ENCODE peak calls at places on chromosomes 2 and 18, in nine cellular contexts. J is HTR-8/SVneo; Q is GM12891; C is osteocyte; M is hepatocyte; Z is choroid plexus epithelial cell; I is trophoblast cell; T is SJSA1; E is stimulated activated CD4-positive, alpha-beta T cell treated with anti-CD3 and anti-CD28 coated beads, Interleukin-4, amount 100 ng/mL, for 1 hour. G is an unnamed sample.
A peak's percentile ranks its signal among the peaks of the same experiment; 100 is the strongest.

GRCh38 chr2:86671304-86671981 is 47.8 kb upstream of the RNF103 start:
- DNase-seq in Z (peak; percentile 61), I (peak; percentile 77), C (no peak), E (no peak), T (no peak), Q (no peak), J (no peak), M (peak; percentile 22), G (peak; percentile 36)

GRCh38 chr2:194867328-194867727 is 789.7 kb upstream of the SLC39A10 start:
- DNase-seq in Z (peak; percentile 7), J (peak; percentile 6), I (no peak), C (no peak), Q (no peak), M (no peak), E (no peak), T (no peak), G (no peak)

GRCh38 chr2:200050921-200051620 is 95.7 kb downstream of the MAIP1 start:
- DNase-seq in Z (no peak), J (no peak), M (no peak), E (no peak), T (no peak), Q (no peak), I (no peak), C (no peak), G (peak; percentile 23)

GRCh38 chr2:98769784-98770183 is 38.9 kb upstream of the MGAT4A start:
- DNase-seq in C (no peak), E (peak; percentile 30), M (no peak), I (peak; percentile 80), J (no peak), Z (no peak), Q (no peak), T (no peak), G (peak; percentile 59)

GRCh38 chr2:152542995-152543481 is 174.2 kb downstream of the PRPF40A start:
- DNase-seq in I (peak; percentile 70), M (peak; percentile 75), J (peak; percentile 64), E (no peak), Q (no peak), T (peak; percentile 79), C (no peak), Z (peak; percentile 93), G (peak; percentile 29)

GRCh38 chr2:135169900-135170753 is 118.0 kb downstream of the RAB3GAP1 start:
- DNase-seq in M (no peak), J (no peak), I (peak; percentile 24), T (no peak), C (no peak), Z (no peak), Q (no peak), E (no peak), G (no peak)

GRCh38 chr18:9738266-9738969 is 30.3 kb downstream of the RAB31 start:
- DNase-seq in C (no peak), E (no peak), T (no peak), M (no peak), Q (no peak), Z (no peak), J (no peak), I (no peak), G (no peak)

GRCh38 chr2:227853204-227853629 is 18.2 kb upstream of the DAW1 start:
- DNase-seq in M (peak; percentile 33), T (peak; percentile 67), Z (peak; percentile 76), J (no peak), Q (no peak), I (no peak), C (no peak), E (no peak), G (no peak)

GRCh38 chr2:109242654-109243331 is 113.8 kb downstream of the SH3RF3 start:
- DNase-seq in Z (peak; percentile 89), T (peak; percentile 77), M (no peak), J (peak; percentile 49), I (no peak), E (no peak), Q (no peak), C (peak; percentile 53), G (no peak)

GRCh38 chr18:35971661-35972196 is 750 bp upstream of the RMP24 start:
- DNase-seq in T (no peak), I (no peak), Q (no peak), E (no peak), M (peak; percentile 13), J (no peak), Z (no peak), C (no peak), G (no peak)

GRCh38 chr2:63772061-63772460 is 69.6 kb upstream of the UGP2 start:
- DNase-seq in I (no peak), Z (no peak), J (no peak), E (no peak), M (no peak), C (no peak), T (no peak), Q (no peak), G (no peak)

GRCh38 chr18:60975419-60975818 is 357.8 kb upstream of the CDH20 start:
- DNase-seq in J (no peak), M (no peak), Q (no peak), Z (no peak), E (no peak), T (no peak), C (no peak), I (no peak), G (no peak)

GRCh38 chr18:60892441-60892840 is 440.8 kb upstream of the CDH20 start:
- DNase-seq in J (no peak), C (no peak), T (no peak), Z (peak; percentile 59), E (no peak), I (no peak), Q (no peak), M (no peak), G (no peak)

GRCh38 chr18:61545281-61546245 is 212.3 kb downstream of the CDH20 start:
- DNase-seq in Z (no peak), E (no peak), C (no peak), T (no peak), J (no peak), M (no peak), Q (no peak), I (no peak), G (no peak)

G was measured in body of pancreas.